ENCODE peak calls at places on chromosome 10, in seven cellular contexts. T is A673, E is substantia nigra, F is OCI-LY7, X is heart right ventricle, I is HCT116, K is mesendoderm. S is an unnamed sample.

GRCh38 chr10:770975-771374 is 81.5 kb upstream of the DIP2C start:
- DNase-seq in T (no peak), E (no peak), F (no peak), X (no peak), I (no peak), K (no peak), S (no peak)

GRCh38 chr10:1620803-1621202 is 116.5 kb downstream of the ADARB2 start:
- DNase-seq in T (no peak), E (no peak), F (no peak), X (no peak), I (no peak), K (no peak), S (no peak)

GRCh38 chr10:43983856-43984271 is 335.2 kb upstream of the ZNF32 start:
- DNase-seq in T (no peak), E (no peak), F (no peak), X (no peak), I (no peak), K (peak; percentile 34), S (no peak)

GRCh38 chr10:63157845-63158624 is 24.9 kb downstream of the NRBF2 start:
- DNase-seq in T (peak; percentile 89), E (no peak), F (peak; percentile 87), X (peak; percentile 28), I (peak; percentile 85), K (peak; percentile 93), S (peak; percentile 74)

GRCh38 chr10:60305394-60305892 is 84.2 kb downstream of the ANK3 start:
- DNase-seq in T (peak; percentile 70), E (no peak), F (no peak), X (no peak), I (no peak), K (no peak), S (no peak)

GRCh38 chr10:70592186-70592735 is 10.3 kb downstream of the PRF1 start:
- DNase-seq in T (no peak), E (no peak), F (no peak), X (no peak), I (no peak), K (no peak), S (no peak)

GRCh38 chr10:129761573-129761972 is 202.5 kb downstream of the EBF3 start:
- DNase-seq in T (no peak), E (no peak), F (no peak), X (no peak), I (no peak), K (no peak), S (no peak)

GRCh38 chr10:46548781-46549090 is 7.7 kb downstream of the GPRIN2 start:
- DNase-seq in T (no peak), E (no peak), F (no peak), X (peak; percentile 5), I (no peak), K (no peak), S (no peak)

GRCh38 chr10:128035557-128035973 is 90.7 kb downstream of the MKI67 start:
- DNase-seq in T (peak; percentile 17), E (no peak), F (peak; percentile 40), X (peak; percentile 53), I (peak; percentile 21), K (peak; percentile 57), S (peak; percentile 30)

GRCh38 chr10:131578472-131578970 is 267.0 kb upstream of the TCERG1L start:
- DNase-seq in T (no peak), E (no peak), F (no peak), X (no peak), I (no peak), K (no peak), S (no peak)

GRCh38 chr10:66321746-66322145 is 604.1 kb upstream of the LRRTM3 start:
- DNase-seq in T (no peak), E (no peak), F (no peak), X (no peak), I (no peak), K (no peak), S (no peak)

GRCh38 chr10:21427804-21428481 is 97.5 kb downstream of the SKIDA1 start:
- DNase-seq in T (no peak), E (no peak), F (no peak), X (no peak), I (peak; percentile 23), K (peak; percentile 40), S (no peak)

DNA sequence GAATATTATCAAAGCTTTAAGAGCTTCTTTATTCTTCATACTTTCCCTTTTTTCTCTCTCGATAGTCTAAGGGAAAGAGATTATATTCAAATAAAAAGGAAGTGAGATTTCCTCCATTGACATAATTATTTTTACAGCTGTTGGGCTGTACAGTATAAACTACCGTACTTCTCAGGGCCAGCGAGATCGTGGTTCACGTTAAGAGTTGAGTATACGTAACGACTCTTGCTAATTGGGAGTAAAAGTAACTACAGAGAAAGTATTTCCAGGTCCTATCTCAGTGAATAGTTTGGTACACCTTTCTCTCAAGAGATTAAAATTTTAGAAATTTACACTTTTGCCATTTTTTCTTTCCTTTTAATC is 57.8 kb downstream of the INPP5F start:
- DNase-seq in T (no peak), E (no peak), F (peak; percentile 20), X (no peak), I (no peak), K (no peak), S (no peak)
- H3K27ac ChIP-seq in T (peak overlapping the region; percentile 35), E (no peak overlapping the region), F (no peak overlapping the region), X (no peak overlapping the region), I (no peak overlapping the region), K (no peak overlapping the region), S (no peak overlapping the region)

GRCh38 chr10:112913255-112913654 is 36.8 kb upstream of the TCF7L2 start:
- DNase-seq in T (no peak), E (no peak), F (no peak), X (no peak), I (no peak), K (no peak), S (no peak)

GRCh38 chr10:112914288-112914952 is 35.6 kb upstream of the TCF7L2 start:
- DNase-seq in T (no peak), E (no peak), F (no peak), X (no peak), I (no peak), K (no peak), S (no peak)

GRCh38 chr10:112913661-112914287 is 36.3 kb upstream of the TCF7L2 start:
- DNase-seq in T (no peak), E (no peak), F (no peak), X (no peak), I (no peak), K (no peak), S (no peak)

GRCh38 chr10:112917676-112918075 is 32.4 kb upstream of the TCF7L2 start:
- DNase-seq in T (no peak), E (no peak), F (no peak), X (no peak), I (no peak), K (no peak), S (no peak)

DNA sequence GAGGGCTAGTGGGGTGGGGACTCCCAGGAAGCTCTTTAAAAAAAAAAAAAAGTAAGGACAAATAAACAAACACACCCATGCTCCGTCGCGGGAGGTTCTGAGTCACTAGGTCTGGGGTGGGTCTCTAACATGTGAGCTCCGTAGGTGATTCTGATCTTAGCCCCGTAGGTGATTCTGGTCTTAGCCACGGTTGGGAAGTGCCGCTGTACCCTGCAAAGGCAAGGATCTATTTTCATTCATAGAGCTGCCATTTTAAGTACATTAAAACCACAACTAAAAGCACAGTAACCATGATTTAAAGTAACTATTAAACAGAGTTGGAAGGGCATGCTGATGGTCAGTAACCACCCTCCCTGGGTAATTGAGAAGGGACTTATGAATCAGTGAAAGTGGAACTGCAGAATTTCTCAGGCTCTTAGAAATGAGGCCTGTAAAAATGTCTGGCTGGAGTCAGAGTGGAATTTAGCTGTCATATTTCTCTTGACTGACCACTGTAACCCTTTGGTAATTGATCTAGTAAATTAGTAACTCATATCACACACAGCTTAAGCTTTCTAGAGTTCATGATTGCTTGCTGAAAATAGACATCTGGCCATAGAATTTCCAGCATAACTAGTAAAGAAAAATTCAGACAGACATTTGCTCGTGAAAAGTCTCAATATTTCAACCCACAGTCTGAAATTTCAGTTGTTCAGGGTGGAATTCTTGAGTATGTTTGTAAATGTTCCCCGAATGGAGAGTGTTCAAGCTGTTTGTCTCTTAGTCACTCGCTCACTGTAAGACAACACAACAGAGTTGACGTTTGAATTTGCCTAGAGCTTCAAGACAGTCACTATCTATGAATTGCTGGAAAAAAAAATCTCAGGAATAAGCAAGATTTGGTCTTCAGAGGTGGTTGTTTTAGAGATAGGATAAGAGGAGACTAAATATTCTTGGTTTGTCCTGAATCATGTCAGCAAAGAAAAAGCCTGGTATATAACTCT is 34.2 kb upstream of the TCF7L2 start:
- DNase-seq in T (no peak), E (no peak), F (no peak), X (no peak), I (peak; percentile 80), K (peak; percentile 50), S (peak; percentile 73)
- H3K27ac ChIP-seq in T (no peak overlapping the region), E (no peak overlapping the region), F (no peak overlapping the region), X (no peak overlapping the region), I (peak overlapping the region; percentile 39), K (no peak overlapping the region), S (peak overlapping the region; percentile 10)

DNA sequence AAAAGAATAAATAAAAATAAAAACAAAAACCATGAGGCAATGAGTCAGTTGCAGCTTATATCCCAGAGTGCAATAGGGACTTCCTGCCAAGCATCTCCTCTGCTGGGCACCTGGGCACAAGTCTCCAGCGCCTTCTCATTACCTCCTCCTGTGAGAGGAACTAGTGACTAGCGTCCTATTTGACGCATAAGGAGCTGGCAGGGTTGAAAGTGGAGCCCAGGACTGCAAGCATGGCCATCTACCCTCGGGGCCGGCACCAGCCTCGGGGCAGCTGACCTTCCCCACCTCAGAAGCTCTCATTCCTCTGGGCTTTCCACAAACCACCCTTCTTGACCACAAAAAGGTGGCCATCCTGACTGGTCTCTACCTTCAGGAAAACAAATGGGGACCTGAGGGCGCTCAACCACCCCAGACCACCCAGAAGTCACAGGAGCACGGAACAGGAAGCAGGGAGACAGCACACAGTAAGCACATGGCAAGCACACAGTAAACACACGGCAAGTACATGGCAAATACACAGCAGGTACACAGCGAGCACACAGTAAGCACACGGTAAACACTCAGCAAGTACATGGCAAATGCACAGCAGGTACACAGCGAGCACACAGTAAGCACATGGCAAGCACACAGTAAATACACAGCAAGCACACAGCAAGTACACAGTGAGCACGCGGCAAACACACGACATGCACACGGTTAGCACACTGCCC is 19.1 kb downstream of the CTBP2 start:
- DNase-seq in T (no peak), E (no peak), F (no peak), X (no peak), I (no peak), K (no peak), S (no peak)
- H3K27ac ChIP-seq in T (no peak overlapping the region), E (no peak overlapping the region), F (no peak overlapping the region), X (no peak overlapping the region), I (no peak overlapping the region), K (no peak overlapping the region), S (no peak overlapping the region)

GRCh38 chr10:5812283-5813090 is 747 bp downstream of the GDI2 start:
- DNase-seq in T (peak; percentile 23), E (peak; percentile 50), F (peak; percentile 72), X (peak; percentile 40), I (no peak), K (peak; percentile 60), S (no peak)

GRCh38 chr10:5809541-5810154 is 3.6 kb downstream of the GDI2 start:
- DNase-seq in T (no peak), E (no peak), F (no peak), X (no peak), I (no peak), K (no peak), S (no peak)

GRCh38 chr10:5810235-5810634 is 3.0 kb downstream of the GDI2 start:
- DNase-seq in T (no peak), E (no peak), F (peak; percentile 34), X (no peak), I (no peak), K (no peak), S (no peak)

GRCh38 chr10:5813091-5813340 is 218 bp downstream of the GDI2 start:
- DNase-seq in T (no peak), E (no peak), F (no peak), X (no peak), I (no peak), K (no peak), S (no peak)

GRCh38 chr10:5811387-5811821 is 1.8 kb downstream of the GDI2 start:
- DNase-seq in T (peak; percentile 60), E (no peak), F (peak; percentile 43), X (no peak), I (no peak), K (peak; percentile 66), S (no peak)
- H3K27ac ChIP-seq in T (no peak overlapping the region), E (no peak overlapping the region), F (peak overlapping the region; percentile 85), X (no peak overlapping the region), I (no peak overlapping the region), K (no peak overlapping the region), S (peak overlapping the region; percentile 65)